ENCODE peak calls at places on chromosomes 4 and X, in seven cellular contexts. One of them, this sample, is unnamed.

GRCh38 chr4:53068755-53069154 is 206.6 kb downstream of the RASL11B start:
- DNase-seq in dorsolateral prefrontal cortex: no peak
- DNase-seq in heart left ventricle: no peak
- DNase-seq in GM23338: no peak
- DNase-seq in substantia nigra: no peak
- DNase-seq in MM.1S: no peak
- DNase-seq in heart right ventricle: no peak
- DNase-seq in this sample: no peak

GRCh38 chr4:44538534-44538933 is 89.9 kb upstream of the KCTD8 start:
- DNase-seq in dorsolateral prefrontal cortex: no peak
- DNase-seq in heart left ventricle: no peak
- DNase-seq in GM23338: no peak
- DNase-seq in substantia nigra: no peak
- DNase-seq in MM.1S: no peak
- DNase-seq in heart right ventricle: no peak
- DNase-seq in this sample: no peak

GRCh38 chr4:55051532-55051931 is 73.9 kb downstream of the KDR start:
- DNase-seq in dorsolateral prefrontal cortex: no peak
- DNase-seq in heart left ventricle: no peak
- DNase-seq in GM23338: no peak
- DNase-seq in substantia nigra: no peak
- DNase-seq in MM.1S: no peak
- DNase-seq in heart right ventricle: no peak
- DNase-seq in this sample: no peak

GRCh38 chrX:150719641-150720040 is 26.4 kb downstream of the MTMR1 start:
- DNase-seq in dorsolateral prefrontal cortex: no peak
- DNase-seq in heart left ventricle: no peak
- DNase-seq in GM23338: no peak
- DNase-seq in substantia nigra: no peak
- DNase-seq in MM.1S: no peak
- DNase-seq in heart right ventricle: no peak
- DNase-seq in this sample: no peak

GRCh38 chr4:152778656-152779512 is 646 bp downstream of the TIGD4 start:
- DNase-seq in dorsolateral prefrontal cortex: no peak
- DNase-seq in heart left ventricle: no peak
- DNase-seq in GM23338: peak
- DNase-seq in substantia nigra: no peak
- DNase-seq in MM.1S: peak
- DNase-seq in heart right ventricle: peak
- DNase-seq in this sample: no peak

GRCh38 chr4:128686032-128686465 is 123.5 kb upstream of the JADE1 start:
- DNase-seq in dorsolateral prefrontal cortex: no peak
- DNase-seq in heart left ventricle: no peak
- DNase-seq in GM23338: no peak
- DNase-seq in substantia nigra: no peak
- DNase-seq in MM.1S: no peak
- DNase-seq in heart right ventricle: no peak
- DNase-seq in this sample: peak

GRCh38 chr4:90943311-90943710 is 816.1 kb downstream of the CCSER1 start:
- DNase-seq in dorsolateral prefrontal cortex: no peak
- DNase-seq in heart left ventricle: no peak
- DNase-seq in GM23338: no peak
- DNase-seq in substantia nigra: no peak
- DNase-seq in MM.1S: no peak
- DNase-seq in heart right ventricle: no peak
- DNase-seq in this sample: peak

GRCh38 chr4:15498356-15498755 is 28.7 kb downstream of the CC2D2A start:
- DNase-seq in dorsolateral prefrontal cortex: no peak
- DNase-seq in heart left ventricle: no peak
- DNase-seq in GM23338: no peak
- DNase-seq in substantia nigra: no peak
- DNase-seq in MM.1S: no peak
- DNase-seq in heart right ventricle: no peak
- DNase-seq in this sample: no peak

GRCh38 chr4:98794565-98795205 is 134.2 kb downstream of the EIF4E start:
- DNase-seq in dorsolateral prefrontal cortex: no peak
- DNase-seq in heart left ventricle: no peak
- DNase-seq in GM23338: peak
- DNase-seq in substantia nigra: no peak
- DNase-seq in MM.1S: no peak
- DNase-seq in heart right ventricle: no peak
- DNase-seq in this sample: peak

GRCh38 chr4:6568689-6569332 is 6.2 kb upstream of the MAN2B2 start:
- DNase-seq in dorsolateral prefrontal cortex: no peak
- DNase-seq in heart left ventricle: no peak
- DNase-seq in GM23338: no peak
- DNase-seq in substantia nigra: no peak
- DNase-seq in MM.1S: no peak
- DNase-seq in heart right ventricle: no peak
- DNase-seq in this sample: peak

GRCh38 chr4:179582164-179582563 is 2139.9 kb upstream of the AGA start:
- DNase-seq in dorsolateral prefrontal cortex: no peak
- DNase-seq in heart left ventricle: no peak
- DNase-seq in GM23338: no peak
- DNase-seq in substantia nigra: no peak
- DNase-seq in MM.1S: no peak
- DNase-seq in heart right ventricle: no peak
- DNase-seq in this sample: no peak

GRCh38 chrX:119072771-119073170 is at the start of gene CT47C1:
- DNase-seq in dorsolateral prefrontal cortex: no peak
- DNase-seq in heart left ventricle: no peak
- DNase-seq in GM23338: no peak
- DNase-seq in substantia nigra: no peak
- DNase-seq in MM.1S: no peak
- DNase-seq in heart right ventricle: no peak
- DNase-seq in this sample: no peak

GRCh38 chr4:75891611-75892010 is 10.6 kb downstream of the PPEF2 start:
- DNase-seq in dorsolateral prefrontal cortex: no peak
- DNase-seq in heart left ventricle: no peak
- DNase-seq in GM23338: no peak
- DNase-seq in substantia nigra: no peak
- DNase-seq in MM.1S: no peak
- DNase-seq in heart right ventricle: no peak
- DNase-seq in this sample: no peak

GRCh38 chrX:136495043-136495442 is 2.3 kb upstream of the HTATSF1 start:
- DNase-seq in dorsolateral prefrontal cortex: no peak
- DNase-seq in heart left ventricle: no peak
- DNase-seq in GM23338: no peak
- DNase-seq in substantia nigra: no peak
- DNase-seq in MM.1S: no peak
- DNase-seq in heart right ventricle: no peak
- DNase-seq in this sample: no peak

GRCh38 chr4:152943673-152944072 is 7.5 kb downstream of the FHDC1 start:
- DNase-seq in dorsolateral prefrontal cortex: no peak
- DNase-seq in heart left ventricle: no peak
- DNase-seq in GM23338: no peak
- DNase-seq in substantia nigra: no peak
- DNase-seq in MM.1S: no peak
- DNase-seq in heart right ventricle: no peak
- DNase-seq in this sample: no peak

GRCh38 chrX:22109442-22109841 is 77.3 kb downstream of the PHEX start:
- DNase-seq in dorsolateral prefrontal cortex: no peak
- DNase-seq in heart left ventricle: no peak
- DNase-seq in GM23338: peak
- DNase-seq in substantia nigra: no peak
- DNase-seq in MM.1S: no peak
- DNase-seq in heart right ventricle: no peak
- DNase-seq in this sample: no peak

GRCh38 chr4:184825394-184826314 is at the start of gene ACSL1:
- DNase-seq in dorsolateral prefrontal cortex: peak
- DNase-seq in heart left ventricle: peak
- DNase-seq in GM23338: peak
- DNase-seq in substantia nigra: peak
- DNase-seq in MM.1S: peak
- DNase-seq in heart right ventricle: peak
- DNase-seq in this sample: no peak

GRCh38 chr4:109411964-109412363 is 21.7 kb upstream of the SEC24B start:
- DNase-seq in dorsolateral prefrontal cortex: peak
- DNase-seq in heart left ventricle: peak
- DNase-seq in GM23338: no peak
- DNase-seq in substantia nigra: no peak
- DNase-seq in MM.1S: no peak
- DNase-seq in heart right ventricle: peak
- DNase-seq in this sample: no peak

GRCh38 chr4:10085828-10086505 is 30.6 kb downstream of the WDR1 start:
- DNase-seq in dorsolateral prefrontal cortex: no peak
- DNase-seq in heart left ventricle: peak
- DNase-seq in GM23338: no peak
- DNase-seq in substantia nigra: no peak
- DNase-seq in MM.1S: no peak
- DNase-seq in heart right ventricle: peak
- DNase-seq in this sample: no peak

GRCh38 chr4:187042251-187042650 is 318.6 kb upstream of the FAT1 start:
- DNase-seq in dorsolateral prefrontal cortex: no peak
- DNase-seq in heart left ventricle: no peak
- DNase-seq in GM23338: no peak
- DNase-seq in substantia nigra: no peak
- DNase-seq in MM.1S: no peak
- DNase-seq in heart right ventricle: no peak
- DNase-seq in this sample: no peak
- H3K27ac ChIP-seq in dorsolateral prefrontal cortex: no peak
- H3K27ac ChIP-seq in heart left ventricle: no peak
- H3K27ac ChIP-seq in GM23338: no peak
- H3K27ac ChIP-seq in substantia nigra: no peak
- H3K27ac ChIP-seq in MM.1S: no peak
- H3K27ac ChIP-seq in heart right ventricle: no peak
- H3K27ac ChIP-seq in this sample: no peak

GRCh38 chrX:94430091-94430490 is 756.1 kb downstream of the FAM133A start:
- DNase-seq in dorsolateral prefrontal cortex: no peak
- DNase-seq in heart left ventricle: no peak
- DNase-seq in GM23338: no peak
- DNase-seq in substantia nigra: no peak
- DNase-seq in MM.1S: no peak
- DNase-seq in heart right ventricle: no peak
- DNase-seq in this sample: no peak

GRCh38 chrX:94435799-94436198 is 761.8 kb downstream of the FAM133A start:
- DNase-seq in dorsolateral prefrontal cortex: no peak
- DNase-seq in heart left ventricle: no peak
- DNase-seq in GM23338: no peak
- DNase-seq in substantia nigra: no peak
- DNase-seq in MM.1S: no peak
- DNase-seq in heart right ventricle: no peak
- DNase-seq in this sample: no peak
- H3K27ac ChIP-seq in dorsolateral prefrontal cortex: no peak
- H3K27ac ChIP-seq in heart left ventricle: no peak
- H3K27ac ChIP-seq in GM23338: no peak
- H3K27ac ChIP-seq in substantia nigra: no peak
- H3K27ac ChIP-seq in MM.1S: no peak
- H3K27ac ChIP-seq in heart right ventricle: no peak
- H3K27ac ChIP-seq in this sample: no peak

DNA sequence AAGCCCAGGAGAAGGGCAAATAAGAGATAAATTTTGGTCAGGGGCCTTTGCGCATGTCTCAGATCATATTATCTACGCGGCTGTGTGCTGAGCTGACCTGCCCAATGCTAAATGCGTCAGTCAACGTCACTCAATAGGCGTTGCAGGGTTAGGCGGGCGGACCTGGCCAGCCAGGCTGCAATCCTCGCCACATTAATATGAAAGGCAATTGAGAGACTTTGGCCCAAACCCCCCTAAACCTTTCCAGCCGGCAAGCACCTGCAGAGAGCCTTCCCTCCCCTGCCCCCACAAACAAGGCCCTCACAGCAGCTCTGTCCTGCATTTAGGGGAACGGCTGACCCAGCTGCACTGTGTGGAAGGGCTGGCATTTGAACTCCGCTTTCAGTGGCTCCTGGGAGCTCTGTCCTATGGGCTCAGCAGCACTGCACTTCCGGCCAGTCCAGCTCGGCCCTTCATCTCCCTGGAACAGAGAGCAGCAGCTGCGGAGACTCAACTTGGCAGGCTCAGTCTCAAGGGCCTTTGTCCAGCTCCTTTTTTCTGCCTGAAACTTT is 133.5 kb downstream of the AFAP1 start:
- DNase-seq in dorsolateral prefrontal cortex: peak
- DNase-seq in heart left ventricle: peak
- DNase-seq in GM23338: peak
- DNase-seq in substantia nigra: peak
- DNase-seq in MM.1S: no peak
- DNase-seq in heart right ventricle: peak
- DNase-seq in this sample: no peak
- H3K27ac ChIP-seq in dorsolateral prefrontal cortex: peak
- H3K27ac ChIP-seq in heart left ventricle: peak
- H3K27ac ChIP-seq in GM23338: peak
- H3K27ac ChIP-seq in substantia nigra: peak
- H3K27ac ChIP-seq in MM.1S: no peak
- H3K27ac ChIP-seq in heart right ventricle: peak
- H3K27ac ChIP-seq in this sample: peak

GRCh38 chr4:114263233-114263632 is 283.8 kb upstream of the ARSJ start:
- DNase-seq in dorsolateral prefrontal cortex: no peak
- DNase-seq in heart left ventricle: no peak
- DNase-seq in GM23338: peak
- DNase-seq in substantia nigra: no peak
- DNase-seq in MM.1S: no peak
- DNase-seq in heart right ventricle: no peak
- DNase-seq in this sample: no peak
- H3K27ac ChIP-seq in dorsolateral prefrontal cortex: no peak
- H3K27ac ChIP-seq in heart left ventricle: no peak
- H3K27ac ChIP-seq in GM23338: no peak
- H3K27ac ChIP-seq in substantia nigra: no peak
- H3K27ac ChIP-seq in MM.1S: no peak
- H3K27ac ChIP-seq in heart right ventricle: no peak
- H3K27ac ChIP-seq in this sample: peak

DNA sequence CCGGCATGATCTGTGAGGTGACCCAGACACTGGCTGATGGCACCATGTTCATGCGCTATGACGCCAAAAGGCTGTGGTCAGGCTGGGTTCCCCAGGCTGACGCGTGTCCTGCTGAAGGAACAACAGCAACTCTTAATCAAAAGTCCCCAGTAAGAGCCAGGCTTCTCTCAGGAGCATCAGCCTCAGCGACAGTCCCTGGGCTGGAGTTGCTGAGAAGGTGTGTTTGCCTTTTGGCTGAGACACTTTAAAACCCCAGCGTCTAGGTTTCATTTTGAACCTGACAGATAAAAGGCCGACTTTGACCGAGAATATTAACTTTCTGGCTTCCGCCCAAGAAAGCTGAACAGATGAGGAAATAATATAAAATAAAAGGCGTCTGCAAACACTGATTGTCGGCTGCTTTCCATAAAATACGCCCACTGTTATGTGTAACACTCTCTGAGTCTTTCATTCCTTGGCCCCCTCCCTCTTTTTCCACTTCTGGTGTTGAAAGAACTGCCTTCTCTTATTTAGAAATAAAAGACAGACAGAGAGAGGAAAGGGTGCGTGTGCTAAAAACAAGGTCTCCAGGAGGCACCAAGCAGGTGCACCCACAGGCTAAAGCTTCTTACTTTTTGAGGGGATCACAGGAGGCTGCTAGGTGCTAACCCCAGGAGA is 373.6 kb downstream of the MID1IP1 start:
- DNase-seq in dorsolateral prefrontal cortex: no peak
- DNase-seq in heart left ventricle: no peak
- DNase-seq in GM23338: no peak
- DNase-seq in substantia nigra: no peak
- DNase-seq in MM.1S: peak
- DNase-seq in heart right ventricle: no peak
- DNase-seq in this sample: no peak
- H3K27ac ChIP-seq in dorsolateral prefrontal cortex: no peak
- H3K27ac ChIP-seq in heart left ventricle: no peak
- H3K27ac ChIP-seq in GM23338: no peak
- H3K27ac ChIP-seq in substantia nigra: no peak
- H3K27ac ChIP-seq in MM.1S: peak
- H3K27ac ChIP-seq in heart right ventricle: no peak
- H3K27ac ChIP-seq in this sample: no peak

GRCh38 chr4:2870098-2870497 is 26.5 kb downstream of the ADD1 start:
- DNase-seq in dorsolateral prefrontal cortex: no peak
- DNase-seq in heart left ventricle: no peak
- DNase-seq in GM23338: no peak
- DNase-seq in substantia nigra: no peak
- DNase-seq in MM.1S: no peak
- DNase-seq in heart right ventricle: no peak
- DNase-seq in this sample: no peak
- H3K27ac ChIP-seq in dorsolateral prefrontal cortex: peak
- H3K27ac ChIP-seq in heart left ventricle: peak
- H3K27ac ChIP-seq in GM23338: no peak
- H3K27ac ChIP-seq in substantia nigra: peak
- H3K27ac ChIP-seq in MM.1S: no peak
- H3K27ac ChIP-seq in heart right ventricle: peak
- H3K27ac ChIP-seq in this sample: no peak